ENCODE peak calls at places on chromosome 13, in seven cellular contexts. One of them, this sample, is unnamed.

GRCh38 chr13:101978546-101979315 is 423.1 kb downstream of the FGF14 start:
- DNase-seq in SK-N-SH: peak
- DNase-seq in IMR-90: no peak
- DNase-seq in A549: no peak
- DNase-seq in K562: no peak
- DNase-seq in HCT116: no peak
- DNase-seq in GM12878: no peak
- DNase-seq in this sample: no peak

GRCh38 chr13:60260440-60260839 is 96.7 kb upstream of the DIAPH3 start:
- DNase-seq in K562: no peak
- DNase-seq in A549: no peak
- DNase-seq in SK-N-SH: no peak
- DNase-seq in IMR-90: no peak
- DNase-seq in HCT116: no peak
- DNase-seq in GM12878: no peak
- DNase-seq in this sample: no peak

GRCh38 chr13:105377452-105377851 is 1158.0 kb downstream of the EFNB2 start:
- DNase-seq in IMR-90: no peak
- DNase-seq in A549: no peak
- DNase-seq in HCT116: no peak
- DNase-seq in GM12878: no peak
- DNase-seq in SK-N-SH: no peak
- DNase-seq in K562: no peak
- DNase-seq in this sample: no peak

GRCh38 chr13:101144808-101145419 is 271.4 kb downstream of the NALCN start:
- DNase-seq in SK-N-SH: peak
- DNase-seq in A549: no peak
- DNase-seq in HCT116: peak
- DNase-seq in IMR-90: peak
- DNase-seq in K562: peak
- DNase-seq in GM12878: peak
- DNase-seq in this sample: no peak

GRCh38 chr13:47337781-47338507 is 441.1 kb upstream of the HTR2A start:
- DNase-seq in GM12878: no peak
- DNase-seq in IMR-90: peak
- DNase-seq in K562: no peak
- DNase-seq in SK-N-SH: no peak
- DNase-seq in HCT116: no peak
- DNase-seq in A549: no peak
- DNase-seq in this sample: no peak

GRCh38 chr13:85108356-85108755 is 690.9 kb downstream of the SLITRK6 start:
- DNase-seq in A549: no peak
- DNase-seq in GM12878: no peak
- DNase-seq in IMR-90: no peak
- DNase-seq in HCT116: no peak
- DNase-seq in SK-N-SH: no peak
- DNase-seq in K562: no peak
- DNase-seq in this sample: no peak

GRCh38 chr13:100887729-100888151 is 213.1 kb upstream of the TMTC4 start:
- DNase-seq in A549: no peak
- DNase-seq in SK-N-SH: no peak
- DNase-seq in GM12878: no peak
- DNase-seq in K562: no peak
- DNase-seq in HCT116: no peak
- DNase-seq in IMR-90: peak
- DNase-seq in this sample: no peak

GRCh38 chr13:43316997-43317396 is 293.6 kb downstream of the DNAJC15 start:
- DNase-seq in HCT116: no peak
- DNase-seq in IMR-90: peak
- DNase-seq in K562: no peak
- DNase-seq in A549: no peak
- DNase-seq in GM12878: no peak
- DNase-seq in SK-N-SH: peak
- DNase-seq in this sample: no peak

GRCh38 chr13:41050041-41050440 is 11.3 kb upstream of the WBP4 start:
- DNase-seq in GM12878: no peak
- DNase-seq in SK-N-SH: no peak
- DNase-seq in K562: no peak
- DNase-seq in HCT116: no peak
- DNase-seq in A549: no peak
- DNase-seq in IMR-90: no peak
- DNase-seq in this sample: no peak

GRCh38 chr13:54775501-54776191 is 1747.0 kb downstream of the OLFM4 start:
- DNase-seq in K562: no peak
- DNase-seq in GM12878: no peak
- DNase-seq in IMR-90: no peak
- DNase-seq in A549: no peak
- DNase-seq in HCT116: no peak
- DNase-seq in SK-N-SH: no peak
- DNase-seq in this sample: no peak

GRCh38 chr13:30464496-30465351 is 1.0 kb downstream of the HMGB1 start:
- DNase-seq in A549: peak
- DNase-seq in IMR-90: peak
- DNase-seq in SK-N-SH: peak
- DNase-seq in K562: peak
- DNase-seq in HCT116: no peak
- DNase-seq in GM12878: no peak
- DNase-seq in this sample: no peak

GRCh38 chr13:95420501-95420900 is 119.2 kb upstream of the ABCC4 start:
- DNase-seq in HCT116: no peak
- DNase-seq in A549: no peak
- DNase-seq in K562: no peak
- DNase-seq in GM12878: no peak
- DNase-seq in SK-N-SH: no peak
- DNase-seq in IMR-90: no peak
- DNase-seq in this sample: no peak

GRCh38 chr13:81610613-81611012 is 1269.7 kb upstream of the SPRY2 start:
- DNase-seq in K562: no peak
- DNase-seq in HCT116: no peak
- DNase-seq in IMR-90: no peak
- DNase-seq in GM12878: no peak
- DNase-seq in SK-N-SH: no peak
- DNase-seq in A549: no peak
- DNase-seq in this sample: no peak

GRCh38 chr13:79522583-79522982 is 41.6 kb downstream of the NDFIP2 start:
- DNase-seq in SK-N-SH: no peak
- DNase-seq in K562: no peak
- DNase-seq in HCT116: no peak
- DNase-seq in GM12878: peak
- DNase-seq in IMR-90: peak
- DNase-seq in A549: no peak
- DNase-seq in this sample: no peak

GRCh38 chr13:99265823-99266426 is 7.7 kb upstream of the GPR18 start:
- DNase-seq in SK-N-SH: peak
- DNase-seq in HCT116: peak
- DNase-seq in GM12878: no peak
- DNase-seq in IMR-90: peak
- DNase-seq in A549: peak
- DNase-seq in K562: peak
- DNase-seq in this sample: no peak

GRCh38 chr13:74641586-74641985 is 507.4 kb upstream of the KLF12 start:
- DNase-seq in IMR-90: peak
- DNase-seq in K562: no peak
- DNase-seq in A549: no peak
- DNase-seq in HCT116: no peak
- DNase-seq in SK-N-SH: no peak
- DNase-seq in GM12878: no peak
- DNase-seq in this sample: no peak

GRCh38 chr13:63448654-63449053 is 2033.0 kb upstream of the PCDH20 start:
- DNase-seq in GM12878: no peak
- DNase-seq in IMR-90: peak
- DNase-seq in A549: no peak
- DNase-seq in HCT116: no peak
- DNase-seq in SK-N-SH: no peak
- DNase-seq in K562: no peak
- DNase-seq in this sample: no peak

GRCh38 chr13:23741879-23742510 is 147.2 kb downstream of the MIPEP start:
- DNase-seq in HCT116: peak
- DNase-seq in IMR-90: no peak
- DNase-seq in A549: peak
- DNase-seq in K562: peak
- DNase-seq in SK-N-SH: peak
- DNase-seq in GM12878: no peak
- DNase-seq in this sample: peak

GRCh38 chr13:100954430-100955361 is 280.1 kb upstream of the TMTC4 start:
- DNase-seq in GM12878: no peak
- DNase-seq in IMR-90: peak
- DNase-seq in A549: no peak
- DNase-seq in K562: no peak
- DNase-seq in HCT116: no peak
- DNase-seq in SK-N-SH: peak
- DNase-seq in this sample: no peak

GRCh38 chr13:29465741-29466293 is 129.7 kb downstream of the SLC7A1 start:
- DNase-seq in A549: no peak
- DNase-seq in IMR-90: peak
- DNase-seq in GM12878: no peak
- DNase-seq in HCT116: no peak
- DNase-seq in K562: no peak
- DNase-seq in SK-N-SH: peak
- DNase-seq in this sample: no peak

GRCh38 chr13:100848304-100848703 is 173.7 kb upstream of the TMTC4 start:
- DNase-seq in SK-N-SH: no peak
- DNase-seq in K562: no peak
- DNase-seq in HCT116: no peak
- DNase-seq in A549: no peak
- DNase-seq in IMR-90: no peak
- DNase-seq in GM12878: no peak
- DNase-seq in this sample: peak

DNA sequence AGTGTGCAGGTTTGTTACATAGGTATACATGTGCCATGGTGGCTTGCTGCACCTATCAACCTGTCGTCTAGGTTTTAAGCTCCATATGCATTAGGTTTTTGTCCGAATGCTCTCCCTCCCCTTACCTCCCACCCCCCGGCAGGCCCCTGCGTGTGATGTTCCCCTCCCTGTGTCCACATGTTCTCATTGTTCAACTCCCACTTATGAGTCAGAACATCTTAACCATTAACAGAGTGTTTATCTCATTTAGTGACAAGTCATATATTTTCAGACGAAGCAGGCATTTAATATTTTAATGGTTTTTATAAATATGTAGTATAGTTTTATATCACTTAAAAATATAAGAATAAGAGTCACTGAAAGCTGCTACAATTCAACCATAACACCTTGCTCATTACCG is 780.5 kb upstream of the ARGLU1 start:
- DNase-seq in GM12878: no peak
- DNase-seq in K562: no peak
- DNase-seq in IMR-90: peak
- DNase-seq in HCT116: no peak
- DNase-seq in SK-N-SH: no peak
- DNase-seq in A549: no peak
- DNase-seq in this sample: no peak
- TF ChIP-seq RAD21 in GM12878: no peak
- TF ChIP-seq RAD21 in K562: no peak
- TF ChIP-seq RAD21 in IMR-90: no peak
- TF ChIP-seq RAD21 in HCT116: no peak
- TF ChIP-seq RAD21 in SK-N-SH: no peak
- TF ChIP-seq RAD21 in A549: no peak
- TF ChIP-seq RAD21 in this sample: no peak

GRCh38 chr13:98174321-98174720 is 2.7 kb downstream of the RNF113B start:
- DNase-seq in GM12878: no peak
- DNase-seq in SK-N-SH: no peak
- DNase-seq in K562: no peak
- DNase-seq in A549: no peak
- DNase-seq in IMR-90: no peak
- DNase-seq in HCT116: no peak
- DNase-seq in this sample: no peak

GRCh38 chr13:98171806-98172569 is 5.1 kb downstream of the RNF113B start:
- DNase-seq in SK-N-SH: peak
- DNase-seq in HCT116: no peak
- DNase-seq in A549: no peak
- DNase-seq in IMR-90: peak
- DNase-seq in GM12878: no peak
- DNase-seq in K562: no peak
- DNase-seq in this sample: no peak

GRCh38 chr13:98172570-98173405 is 4.3 kb downstream of the RNF113B start:
- DNase-seq in IMR-90: peak
- DNase-seq in A549: no peak
- DNase-seq in GM12878: no peak
- DNase-seq in SK-N-SH: peak
- DNase-seq in HCT116: no peak
- DNase-seq in K562: no peak
- DNase-seq in this sample: no peak

GRCh38 chr13:98174995-98175394 is 2.1 kb downstream of the RNF113B start:
- DNase-seq in K562: no peak
- DNase-seq in HCT116: no peak
- DNase-seq in GM12878: no peak
- DNase-seq in SK-N-SH: no peak
- DNase-seq in IMR-90: peak
- DNase-seq in A549: no peak
- DNase-seq in this sample: no peak

GRCh38 chr13:98173431-98173921 is 3.6 kb downstream of the RNF113B start:
- DNase-seq in K562: no peak
- DNase-seq in SK-N-SH: no peak
- DNase-seq in A549: no peak
- DNase-seq in IMR-90: peak
- DNase-seq in HCT116: peak
- DNase-seq in GM12878: no peak
- DNase-seq in this sample: no peak
- TF ChIP-seq RAD21 in K562: no peak
- TF ChIP-seq RAD21 in SK-N-SH: no peak
- TF ChIP-seq RAD21 in A549: no peak
- TF ChIP-seq RAD21 in IMR-90: peak
- TF ChIP-seq RAD21 in HCT116: no peak
- TF ChIP-seq RAD21 in GM12878: no peak
- TF ChIP-seq RAD21 in this sample: no peak

GRCh38 chr13:114115796-114116195 is 16.6 kb downstream of the RASA3 start:
- DNase-seq in K562: no peak
- DNase-seq in HCT116: no peak
- DNase-seq in A549: no peak
- DNase-seq in IMR-90: no peak
- DNase-seq in SK-N-SH: no peak
- DNase-seq in GM12878: no peak
- DNase-seq in this sample: no peak

GRCh38 chr13:114113961-114114360 is 18.5 kb downstream of the RASA3 start:
- DNase-seq in SK-N-SH: no peak
- DNase-seq in HCT116: no peak
- DNase-seq in K562: no peak
- DNase-seq in A549: no peak
- DNase-seq in GM12878: no peak
- DNase-seq in IMR-90: no peak
- DNase-seq in this sample: no peak

GRCh38 chr13:114112826-114113322 is 19.5 kb downstream of the RASA3 start:
- DNase-seq in K562: no peak
- DNase-seq in SK-N-SH: no peak
- DNase-seq in A549: no peak
- DNase-seq in IMR-90: no peak
- DNase-seq in HCT116: no peak
- DNase-seq in GM12878: no peak
- DNase-seq in this sample: no peak

GRCh38 chr13:114116734-114117133 is 15.7 kb downstream of the RASA3 start:
- DNase-seq in IMR-90: no peak
- DNase-seq in SK-N-SH: no peak
- DNase-seq in K562: no peak
- DNase-seq in A549: no peak
- DNase-seq in HCT116: no peak
- DNase-seq in GM12878: no peak
- DNase-seq in this sample: no peak

GRCh38 chr13:114115191-114115671 is 17.2 kb downstream of the RASA3 start:
- DNase-seq in HCT116: no peak
- DNase-seq in A549: no peak
- DNase-seq in IMR-90: peak
- DNase-seq in GM12878: no peak
- DNase-seq in SK-N-SH: no peak
- DNase-seq in K562: peak
- DNase-seq in this sample: no peak
- TF ChIP-seq RAD21 in HCT116: no peak
- TF ChIP-seq RAD21 in A549: no peak
- TF ChIP-seq RAD21 in IMR-90: peak
- TF ChIP-seq RAD21 in GM12878: no peak
- TF ChIP-seq RAD21 in SK-N-SH: no peak
- TF ChIP-seq RAD21 in K562: peak
- TF ChIP-seq RAD21 in this sample: no peak

GRCh38 chr13:24923305-24923640 is 159.3 kb downstream of the RNF17 start:
- DNase-seq in HCT116: no peak
- DNase-seq in SK-N-SH: peak
- DNase-seq in A549: peak
- DNase-seq in K562: peak
- DNase-seq in IMR-90: peak
- DNase-seq in GM12878: peak
- DNase-seq in this sample: no peak
- TF ChIP-seq RAD21 in HCT116: no peak
- TF ChIP-seq RAD21 in SK-N-SH: no peak
- TF ChIP-seq RAD21 in A549: no peak
- TF ChIP-seq RAD21 in K562: no peak
- TF ChIP-seq RAD21 in IMR-90: no peak
- TF ChIP-seq RAD21 in GM12878: no peak
- TF ChIP-seq RAD21 in this sample: no peak